ENCODE peak calls at places on chromosomes 12 and 14, in six cellular contexts. B is heart left ventricle, A is A549, H is body of pancreas, D is heart right ventricle, P is mammary epithelial cell. K is an unnamed sample.

GRCh38 chr14:95523818-95524448 is 7.5 kb upstream of the SYNE3 start:
- DNase-seq in B (no peak), H (no peak), D (no peak), P (no peak), A (no peak), K (no peak)

GRCh38 chr12:11812558-11813421 is 163.3 kb downstream of the ETV6 start:
- DNase-seq in B (peak; percentile 65), P (peak; percentile 36), H (no peak), A (no peak), D (peak; percentile 39), K (no peak)

GRCh38 chr12:23221066-23221465 is 596.1 kb downstream of the ETNK1 start:
- DNase-seq in P (peak; percentile 5), D (no peak), B (no peak), H (no peak), A (no peak), K (no peak)

GRCh38 chr12:118981285-118982201 is at the start of gene SRRM4:
- DNase-seq in H (peak; percentile 15), D (peak; percentile 15), P (no peak), B (peak; percentile 6), A (no peak), K (no peak)

GRCh38 chr12:31387466-31387865 is 61.5 kb upstream of the SINHCAF start:
- DNase-seq in A (no peak), D (no peak), P (peak; percentile 39), B (no peak), H (no peak), K (no peak)

GRCh38 chr12:125186471-125187147 is 121.4 kb downstream of the AACS start:
- DNase-seq in H (no peak), P (peak; percentile 20), B (no peak), D (no peak), A (no peak), K (no peak)

GRCh38 chr12:39682689-39683477 is 63.3 kb upstream of the ABCD2 start:
- DNase-seq in H (no peak), A (no peak), D (no peak), P (no peak), B (no peak), K (no peak)

GRCh38 chr12:46108721-46109120 is 118.3 kb upstream of the SCAF11 start:
- DNase-seq in D (no peak), H (no peak), P (no peak), A (no peak), B (no peak), K (no peak)

GRCh38 chr12:46402861-46403731 is 30.5 kb upstream of the SLC38A2 start:
- DNase-seq in P (no peak), A (no peak), D (no peak), B (no peak), H (no peak), K (no peak)

GRCh38 chr14:71049435-71050147 is 142.3 kb downstream of the PCNX1 start:
- DNase-seq in P (no peak), A (no peak), B (no peak), H (no peak), D (no peak), K (no peak)

DNA sequence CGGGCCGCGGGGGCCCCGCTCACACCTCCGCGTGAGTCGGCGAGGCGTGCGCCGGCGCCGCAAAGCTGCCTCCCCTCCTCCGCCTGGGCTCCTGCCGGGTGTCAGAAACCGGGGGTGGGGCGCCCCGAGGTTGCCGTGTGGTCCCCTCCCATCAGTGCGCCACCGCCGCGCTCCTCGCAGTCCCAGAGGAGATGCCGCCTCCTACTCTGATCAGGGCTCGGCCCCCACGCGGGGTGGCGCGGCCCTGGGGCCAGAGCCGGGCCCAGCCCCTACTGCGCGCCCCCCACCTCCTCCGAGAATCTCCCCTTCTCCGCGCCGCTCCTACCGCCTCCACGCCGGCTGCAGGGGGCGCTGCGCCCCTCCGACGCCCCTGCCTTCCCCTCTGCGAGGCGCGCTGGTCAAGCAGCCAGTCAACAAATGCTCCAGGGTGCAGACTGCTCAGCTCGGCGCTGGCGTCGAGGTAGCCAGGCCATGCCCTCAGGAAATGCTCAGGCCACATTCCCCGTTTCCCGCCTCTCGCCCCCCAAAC is 467 bp upstream of the JAG2 start:
- DNase-seq in H (no peak), P (peak; percentile 29), A (peak; percentile 67), B (peak; percentile 59), D (peak; percentile 56), K (no peak)
- TF ChIP-seq CTCF in H (no peak), P (peak; percentile 18), A (peak; percentile 52), B (peak; percentile 48), D (peak; percentile 68), K (no peak)

GRCh38 chr14:93005135-93005813 is 82.3 kb downstream of the CHGA start:
- DNase-seq in D (peak; percentile 13), H (peak; percentile 47), A (no peak), B (no peak), P (no peak), K (no peak)
- H3K4me1 ChIP-seq in D (peaks cover 28% of the 10 kb centered on the region), H (peaks cover 42% of the 10 kb centered on the region), A (peaks cover 30% of the 10 kb centered on the region), B (peaks cover 47% of the 10 kb centered on the region), P (peaks cover 34% of the 10 kb centered on the region), K (peaks cover 27% of the 10 kb centered on the region)

GRCh38 chr14:92656306-92656705 is 92.1 kb downstream of the LGMN start:
- DNase-seq in P (no peak), H (no peak), B (no peak), D (no peak), A (no peak), K (no peak)
- TF ChIP-seq CTCF in P (no peak), H (no peak), B (no peak), D (no peak), A (no peak), K (no peak)

GRCh38 chr12:26748741-26749431 is 84.1 kb downstream of the ITPR2 start:
- DNase-seq in B (no peak), D (no peak), H (no peak), P (peak; percentile 65), A (no peak), K (no peak)

GRCh38 chr12:26746315-26746714 is 86.7 kb downstream of the ITPR2 start:
- DNase-seq in A (peak; percentile 23), P (peak; percentile 66), H (no peak), D (no peak), B (no peak), K (no peak)

GRCh38 chr12:26749781-26750180 is 83.2 kb downstream of the ITPR2 start:
- DNase-seq in B (no peak), A (no peak), D (no peak), H (no peak), P (peak; percentile 75), K (no peak)

GRCh38 chr12:26750531-26751171 is 82.3 kb downstream of the ITPR2 start:
- DNase-seq in P (no peak), B (no peak), D (no peak), A (no peak), H (no peak), K (no peak)

GRCh38 chr12:26748412-26748740 is 84.6 kb downstream of the ITPR2 start:
- DNase-seq in H (no peak), D (no peak), P (no peak), B (no peak), A (no peak), K (no peak)
- H3K4me1 ChIP-seq in H (peaks cover 8% of the 10 kb centered on the region), D (no peaks in the 10 kb centered on the region), P (peaks cover 44% of the 10 kb centered on the region), B (no peaks in the 10 kb centered on the region), A (peaks cover 21% of the 10 kb centered on the region), K (peaks cover 1% of the 10 kb centered on the region)

DNA sequence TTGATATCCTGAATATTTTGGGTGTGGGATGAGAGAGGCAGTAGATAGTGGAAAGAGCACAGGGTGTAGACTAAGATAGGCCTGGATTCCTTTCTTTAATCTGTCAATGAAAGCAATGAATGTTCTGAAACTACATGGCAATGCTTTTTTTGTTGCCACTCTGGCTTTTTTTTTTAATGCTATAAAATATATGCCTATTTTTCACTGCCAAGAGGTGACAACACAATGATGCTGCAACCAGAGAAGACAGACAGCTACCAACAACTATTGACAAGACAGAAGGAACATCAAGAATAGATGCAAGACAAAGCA is 9.4 kb downstream of the ANG start:
- DNase-seq in B (no peak), P (no peak), H (no peak), D (no peak), A (no peak), K (no peak)
- TF ChIP-seq CTCF in B (no peak), P (no peak), H (no peak), D (no peak), A (no peak), K (no peak)

GRCh38 chr14:103094406-103095209 is at the start of gene EXOC3L4:
- DNase-seq in D (peak; percentile 18), B (no peak), P (no peak), H (no peak), A (no peak), K (no peak)
- H3K4me1 ChIP-seq in D (peaks cover 7% of the 10 kb centered on the region), B (peaks cover 6% of the 10 kb centered on the region), P (peaks cover 5% of the 10 kb centered on the region), H (peaks cover 23% of the 10 kb centered on the region), A (peaks cover 39% of the 10 kb centered on the region), K (peaks cover 10% of the 10 kb centered on the region)

DNA sequence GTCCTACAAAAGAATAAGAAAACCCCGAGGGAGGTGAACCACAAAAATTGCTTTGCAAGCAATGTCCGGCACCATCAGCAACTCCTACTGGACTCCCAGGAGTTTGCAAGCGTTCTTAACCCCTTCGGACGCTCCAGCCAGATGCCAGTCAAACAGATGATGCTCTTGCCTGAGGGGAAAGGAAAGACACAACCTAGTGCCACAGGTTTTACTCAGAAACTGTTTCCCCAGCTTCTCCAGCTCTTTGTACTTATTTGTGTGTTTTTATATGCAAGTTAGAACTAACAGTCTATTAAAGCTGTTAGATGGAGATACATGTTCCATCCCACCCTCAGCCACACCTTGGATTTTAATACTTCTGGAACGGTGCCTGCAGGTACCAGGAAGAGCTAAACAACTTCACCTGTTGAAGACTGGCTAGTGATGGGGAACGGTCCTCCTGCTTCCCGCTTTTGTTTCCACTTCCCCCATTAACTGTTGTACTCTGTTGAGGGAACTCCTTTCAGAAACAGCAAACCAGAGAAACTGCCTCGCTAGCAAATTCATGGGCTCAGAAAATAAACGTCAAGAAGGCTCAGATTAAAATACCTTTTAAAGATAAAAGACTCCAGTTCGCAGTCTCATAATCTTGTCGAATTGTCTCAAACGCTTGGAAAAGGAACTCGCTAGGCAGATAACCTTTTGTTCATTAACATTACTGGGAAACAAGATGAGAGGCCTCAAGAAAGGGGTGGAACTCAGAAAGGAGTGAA is 1.1 kb upstream of the FERMT2 start:
- DNase-seq in D (no peak), B (peak; percentile 57), P (peak; percentile 60), H (peak; percentile 52), A (peak; percentile 79), K (no peak)
- TF ChIP-seq CTCF in D (peak; percentile 52), B (no peak), P (peak; percentile 11), H (peak; percentile 18), A (peak; percentile 34), K (peak; percentile 25)

K was measured in ovary.